ENCODE peak calls at places on chromosomes 6 and 20, in ten cellular contexts. V is NCI-H345; E is gastrocnemius medialis; K is EH; O is Right ventricle myocardium inferior; T is NAMALWA; P is sigmoid colon; Y is cardiac septum; D is activated CD4-positive, alpha-beta T cell treated with anti-CD3 and anti-CD28 coated beads, Interleukin-2, amount 10 ng/mL, durations not matched to agents 7 days and 5 days; C is IMR-90. I is an unnamed sample.

GRCh38 chr6:157840776-157841175 is 17.7 kb downstream of the SNX9 start:
- DNase-seq in V (no peak), E (no peak), K (peak; percentile 77), O (no peak), T (no peak), P (no peak), Y (no peak), D (no peak), C (peak; percentile 84), I (no peak)

GRCh38 chr6:152301806-152302568 is 335.2 kb downstream of the SYNE1 start:
- DNase-seq in V (peak; percentile 83), E (peak; percentile 56), K (peak; percentile 88), O (peak; percentile 93), T (peak; percentile 95), P (peak; percentile 92), Y (peak; percentile 93), D (peak; percentile 91), C (peak; percentile 90), I (peak; percentile 88)

GRCh38 chr20:57680131-57680716 is 29.6 kb downstream of the PMEPA1 start:
- DNase-seq in V (no peak), E (no peak), K (no peak), O (no peak), T (peak; percentile 89), P (no peak), Y (no peak), D (no peak), C (no peak), I (no peak)

GRCh38 chr6:83615025-83615999 is 93.6 kb downstream of the SNAP91 start:
- DNase-seq in V (peak; percentile 31), E (no peak), K (peak; percentile 43), O (no peak), T (peak; percentile 68), P (no peak), Y (no peak), D (no peak), C (peak; percentile 37), I (no peak)

GRCh38 chr6:73985891-73986290 is 289.9 kb downstream of the CD109 start:
- DNase-seq in V (no peak), E (no peak), K (peak; percentile 92), O (no peak), T (no peak), P (no peak), Y (no peak), D (no peak), C (no peak), I (no peak)

GRCh38 chr6:104771258-104771832 is 88.4 kb downstream of the HACE1 start:
- DNase-seq in V (peak; percentile 3), E (no peak), K (peak; percentile 44), O (no peak), T (peak; percentile 57), P (no peak), Y (no peak), D (no peak), C (peak; percentile 44), I (no peak)

GRCh38 chr20:58619847-58620431 is 31.1 kb upstream of the STX16 start:
- DNase-seq in V (no peak), E (no peak), K (no peak), O (no peak), T (peak; percentile 61), P (no peak), Y (no peak), D (no peak), C (no peak), I (no peak)

GRCh38 chr20:2248837-2249236 is 47.0 kb upstream of the TGM3 start:
- DNase-seq in V (no peak), E (no peak), K (no peak), O (no peak), T (no peak), P (no peak), Y (no peak), D (no peak), C (no peak), I (no peak)

GRCh38 chr20:62964700-62965099 is 12.2 kb downstream of the SLC17A9 start:
- DNase-seq in V (no peak), E (no peak), K (no peak), O (no peak), T (no peak), P (no peak), Y (no peak), D (no peak), C (no peak), I (no peak)

GRCh38 chr6:91710356-91710755 is 1123.5 kb upstream of the MAP3K7 start:
- DNase-seq in V (no peak), E (no peak), K (no peak), O (no peak), T (no peak), P (no peak), Y (no peak), D (no peak), C (no peak), I (peak; percentile 0)

GRCh38 chr6:106315765-106316375 is 9.7 kb downstream of the ATG5 start:
- DNase-seq in V (peak; percentile 54), E (no peak), K (no peak), O (no peak), T (no peak), P (no peak), Y (no peak), D (no peak), C (no peak), I (no peak)

GRCh38 chr20:1664911-1665310 is 7.3 kb upstream of the SIRPG start:
- DNase-seq in V (no peak), E (no peak), K (no peak), O (no peak), T (no peak), P (no peak), Y (no peak), D (peak; percentile 66), C (no peak), I (no peak)

GRCh38 chr20:25345721-25346120 is 44.9 kb downstream of the ABHD12 start:
- DNase-seq in V (no peak), E (no peak), K (no peak), O (no peak), T (no peak), P (no peak), Y (no peak), D (no peak), C (no peak), I (no peak)

GRCh38 chr6:100194535-100194934 is 200.5 kb upstream of the MCHR2 start:
- DNase-seq in V (no peak), E (no peak), K (no peak), O (no peak), T (no peak), P (no peak), Y (no peak), D (no peak), C (no peak), I (no peak)

GRCh38 chr6:33320315-33321181 is 3.0 kb upstream of the ZBTB22 start:
- DNase-seq in V (no peak), E (no peak), K (peak; percentile 96), O (peak; percentile 82), T (no peak), P (peak; percentile 82), Y (no peak), D (no peak), C (peak; percentile 96), I (no peak)

GRCh38 chr6:46733410-46733809 is 1.8 kb downstream of the PLA2G7 start:
- DNase-seq in V (no peak), E (no peak), K (no peak), O (no peak), T (no peak), P (no peak), Y (no peak), D (no peak), C (no peak), I (no peak)

GRCh38 chr6:14100098-14100497 is 17.5 kb upstream of the CD83 start:
- DNase-seq in V (no peak), E (no peak), K (no peak), O (no peak), T (no peak), P (no peak), Y (no peak), D (no peak), C (no peak), I (no peak)

GRCh38 chr20:47500554-47500953 is 1.1 kb upstream of the NCOA3 start:
- DNase-seq in V (no peak), E (no peak), K (no peak), O (no peak), T (peak; percentile 48), P (no peak), Y (no peak), D (no peak), C (no peak), I (no peak)

GRCh38 chr20:62636446-62636845 is 5.9 kb upstream of the SLCO4A1 start:
- DNase-seq in V (no peak), E (no peak), K (no peak), O (peak; percentile 43), T (no peak), P (no peak), Y (no peak), D (peak; percentile 44), C (no peak), I (no peak)

GRCh38 chr20:52130406-52130805 is 61.2 kb downstream of the ZFP64 start:
- DNase-seq in V (no peak), E (no peak), K (peak; percentile 13), O (no peak), T (no peak), P (no peak), Y (no peak), D (no peak), C (peak; percentile 4), I (no peak)

GRCh38 chr20:61659652-61660346 is 405.9 kb downstream of the TAF4 start:
- DNase-seq in V (no peak), E (no peak), K (no peak), O (peak; percentile 70), T (no peak), P (no peak), Y (no peak), D (no peak), C (no peak), I (no peak)

GRCh38 chr6:14852375-14852774 is 393.5 kb upstream of the JARID2 start:
- DNase-seq in V (no peak), E (no peak), K (no peak), O (no peak), T (no peak), P (no peak), Y (no peak), D (no peak), C (no peak), I (no peak)

GRCh38 chr6:23656257-23656731 is 469.7 kb upstream of the NRSN1 start:
- DNase-seq in V (peak; percentile 72), E (no peak), K (no peak), O (no peak), T (no peak), P (no peak), Y (no peak), D (no peak), C (no peak), I (peak; percentile 34)

GRCh38 chr6:90896165-90896549 is 309.3 kb upstream of the MAP3K7 start:
- DNase-seq in V (no peak), E (no peak), K (no peak), O (no peak), T (no peak), P (no peak), Y (no peak), D (no peak), C (no peak), I (no peak)

GRCh38 chr6:161001421-161001820 is 9.9 kb downstream of the MAP3K4 start:
- DNase-seq in V (peak; percentile 81), E (no peak), K (no peak), O (no peak), T (peak; percentile 39), P (no peak), Y (no peak), D (no peak), C (no peak), I (no peak)

GRCh38 chr6:91786474-91787184 is 1199.8 kb upstream of the MAP3K7 start:
- DNase-seq in V (no peak), E (no peak), K (no peak), O (no peak), T (no peak), P (no peak), Y (no peak), D (no peak), C (no peak), I (no peak)

GRCh38 chr6:22622390-22622789 is 53.0 kb downstream of the HDGFL1 start:
- DNase-seq in V (no peak), E (no peak), K (peak; percentile 80), O (no peak), T (no peak), P (no peak), Y (no peak), D (no peak), C (peak; percentile 22), I (no peak)

GRCh38 chr6:128005009-128005408 is 104.2 kb upstream of the THEMIS start:
- DNase-seq in V (no peak), E (no peak), K (no peak), O (no peak), T (no peak), P (no peak), Y (no peak), D (no peak), C (peak; percentile 21), I (no peak)